ENCODE peak calls at places on chromosomes 13 and 19, in eight cellular contexts. One of them, this sample, is unnamed.
A peak's percentile ranks its signal among the peaks of the same experiment; 100 is the strongest.

GRCh38 chr19:8935460-8935859 is 74.7 kb downstream of the MUC16 start:
- DNase-seq in activated CD4-positive, alpha-beta T cell treated with anti-CD3 and anti-CD28 coated beads, Interleukin-2, amount 10 ng/mL, durations not matched to agents 7 days and 5 days: no peak
- DNase-seq in RPMI7951: peak; percentile 33
- DNase-seq in naive thymus-derived CD8-positive, alpha-beta T cell: no peak
- DNase-seq in C1 segment of cervical spinal cord: no peak
- DNase-seq in type B pancreatic cell: no peak
- DNase-seq in esophagus muscularis mucosa: no peak
- DNase-seq in OCI-M1: no peak
- DNase-seq in this sample: no peak

GRCh38 chr19:52231154-52231565 is 38.2 kb upstream of the ZNF766 start:
- DNase-seq in RPMI7951: peak; percentile 28
- DNase-seq in esophagus muscularis mucosa: no peak
- DNase-seq in type B pancreatic cell: no peak
- DNase-seq in C1 segment of cervical spinal cord: no peak
- DNase-seq in naive thymus-derived CD8-positive, alpha-beta T cell: no peak
- DNase-seq in OCI-M1: no peak
- DNase-seq in activated CD4-positive, alpha-beta T cell treated with anti-CD3 and anti-CD28 coated beads, Interleukin-2, amount 10 ng/mL, durations not matched to agents 7 days and 5 days: no peak
- DNase-seq in this sample: no peak

GRCh38 chr13:97944396-97945029 is 9.0 kb upstream of the IPO5 start:
- DNase-seq in C1 segment of cervical spinal cord: no peak
- DNase-seq in OCI-M1: no peak
- DNase-seq in type B pancreatic cell: no peak
- DNase-seq in activated CD4-positive, alpha-beta T cell treated with anti-CD3 and anti-CD28 coated beads, Interleukin-2, amount 10 ng/mL, durations not matched to agents 7 days and 5 days: no peak
- DNase-seq in naive thymus-derived CD8-positive, alpha-beta T cell: no peak
- DNase-seq in esophagus muscularis mucosa: no peak
- DNase-seq in RPMI7951: peak; percentile 50
- DNase-seq in this sample: no peak

GRCh38 chr19:6744381-6745288 is 5.2 kb downstream of the TRIP10 start:
- DNase-seq in OCI-M1: no peak
- DNase-seq in activated CD4-positive, alpha-beta T cell treated with anti-CD3 and anti-CD28 coated beads, Interleukin-2, amount 10 ng/mL, durations not matched to agents 7 days and 5 days: no peak
- DNase-seq in type B pancreatic cell: no peak
- DNase-seq in naive thymus-derived CD8-positive, alpha-beta T cell: no peak
- DNase-seq in esophagus muscularis mucosa: peak; percentile 94
- DNase-seq in C1 segment of cervical spinal cord: peak; percentile 19
- DNase-seq in RPMI7951: peak; percentile 93
- DNase-seq in this sample: peak; percentile 96

GRCh38 chr13:76019421-76020044 is 383.4 kb downstream of the LMO7 start:
- DNase-seq in C1 segment of cervical spinal cord: peak; percentile 12
- DNase-seq in activated CD4-positive, alpha-beta T cell treated with anti-CD3 and anti-CD28 coated beads, Interleukin-2, amount 10 ng/mL, durations not matched to agents 7 days and 5 days: no peak
- DNase-seq in RPMI7951: peak; percentile 55
- DNase-seq in naive thymus-derived CD8-positive, alpha-beta T cell: no peak
- DNase-seq in OCI-M1: peak; percentile 11
- DNase-seq in type B pancreatic cell: no peak
- DNase-seq in esophagus muscularis mucosa: no peak
- DNase-seq in this sample: no peak

GRCh38 chr19:4922530-4923378 is 13.5 kb downstream of the UHRF1 start:
- DNase-seq in naive thymus-derived CD8-positive, alpha-beta T cell: no peak
- DNase-seq in esophagus muscularis mucosa: no peak
- DNase-seq in type B pancreatic cell: no peak
- DNase-seq in activated CD4-positive, alpha-beta T cell treated with anti-CD3 and anti-CD28 coated beads, Interleukin-2, amount 10 ng/mL, durations not matched to agents 7 days and 5 days: no peak
- DNase-seq in C1 segment of cervical spinal cord: no peak
- DNase-seq in RPMI7951: no peak
- DNase-seq in OCI-M1: no peak
- DNase-seq in this sample: no peak

GRCh38 chr13:80214050-80214449 is 126.9 kb downstream of the SPRY2 start:
- DNase-seq in naive thymus-derived CD8-positive, alpha-beta T cell: no peak
- DNase-seq in type B pancreatic cell: no peak
- DNase-seq in C1 segment of cervical spinal cord: no peak
- DNase-seq in activated CD4-positive, alpha-beta T cell treated with anti-CD3 and anti-CD28 coated beads, Interleukin-2, amount 10 ng/mL, durations not matched to agents 7 days and 5 days: no peak
- DNase-seq in esophagus muscularis mucosa: no peak
- DNase-seq in OCI-M1: no peak
- DNase-seq in RPMI7951: no peak
- DNase-seq in this sample: no peak

GRCh38 chr19:5801796-5802616 is 2.9 kb upstream of the NRTN start:
- DNase-seq in type B pancreatic cell: no peak
- DNase-seq in OCI-M1: no peak
- DNase-seq in RPMI7951: peak; percentile 53
- DNase-seq in activated CD4-positive, alpha-beta T cell treated with anti-CD3 and anti-CD28 coated beads, Interleukin-2, amount 10 ng/mL, durations not matched to agents 7 days and 5 days: no peak
- DNase-seq in esophagus muscularis mucosa: no peak
- DNase-seq in naive thymus-derived CD8-positive, alpha-beta T cell: no peak
- DNase-seq in C1 segment of cervical spinal cord: no peak
- DNase-seq in this sample: no peak

GRCh38 chr19:46704379-46705076 is 12.4 kb downstream of the PRKD2 start:
- DNase-seq in RPMI7951: peak; percentile 47
- DNase-seq in activated CD4-positive, alpha-beta T cell treated with anti-CD3 and anti-CD28 coated beads, Interleukin-2, amount 10 ng/mL, durations not matched to agents 7 days and 5 days: peak; percentile 89
- DNase-seq in C1 segment of cervical spinal cord: peak; percentile 25
- DNase-seq in naive thymus-derived CD8-positive, alpha-beta T cell: peak; percentile 86
- DNase-seq in type B pancreatic cell: no peak
- DNase-seq in OCI-M1: peak; percentile 90
- DNase-seq in esophagus muscularis mucosa: peak; percentile 95
- DNase-seq in this sample: no peak

GRCh38 chr13:71590654-71591148 is 276.3 kb downstream of the DACH1 start:
- DNase-seq in activated CD4-positive, alpha-beta T cell treated with anti-CD3 and anti-CD28 coated beads, Interleukin-2, amount 10 ng/mL, durations not matched to agents 7 days and 5 days: no peak
- DNase-seq in RPMI7951: no peak
- DNase-seq in C1 segment of cervical spinal cord: no peak
- DNase-seq in type B pancreatic cell: no peak
- DNase-seq in naive thymus-derived CD8-positive, alpha-beta T cell: no peak
- DNase-seq in esophagus muscularis mucosa: no peak
- DNase-seq in OCI-M1: no peak
- DNase-seq in this sample: no peak

GRCh38 chr19:46926201-46927071 is 65.6 kb downstream of the ARHGAP35 start:
- DNase-seq in esophagus muscularis mucosa: no peak
- DNase-seq in OCI-M1: no peak
- DNase-seq in type B pancreatic cell: no peak
- DNase-seq in C1 segment of cervical spinal cord: peak; percentile 11
- DNase-seq in activated CD4-positive, alpha-beta T cell treated with anti-CD3 and anti-CD28 coated beads, Interleukin-2, amount 10 ng/mL, durations not matched to agents 7 days and 5 days: no peak
- DNase-seq in naive thymus-derived CD8-positive, alpha-beta T cell: no peak
- DNase-seq in RPMI7951: peak; percentile 53
- DNase-seq in this sample: no peak

GRCh38 chr19:43934985-43935708 is at the start of gene ZNF45:
- DNase-seq in C1 segment of cervical spinal cord: peak; percentile 84
- DNase-seq in type B pancreatic cell: peak; percentile 90
- DNase-seq in esophagus muscularis mucosa: peak; percentile 97
- DNase-seq in activated CD4-positive, alpha-beta T cell treated with anti-CD3 and anti-CD28 coated beads, Interleukin-2, amount 10 ng/mL, durations not matched to agents 7 days and 5 days: peak; percentile 90
- DNase-seq in RPMI7951: peak; percentile 92
- DNase-seq in OCI-M1: peak; percentile 97
- DNase-seq in naive thymus-derived CD8-positive, alpha-beta T cell: peak; percentile 83
- DNase-seq in this sample: peak; percentile 92

GRCh38 chr19:29871143-29871542 is 59.4 kb downstream of the CCNE1 start:
- DNase-seq in type B pancreatic cell: no peak
- DNase-seq in RPMI7951: no peak
- DNase-seq in activated CD4-positive, alpha-beta T cell treated with anti-CD3 and anti-CD28 coated beads, Interleukin-2, amount 10 ng/mL, durations not matched to agents 7 days and 5 days: no peak
- DNase-seq in C1 segment of cervical spinal cord: no peak
- DNase-seq in esophagus muscularis mucosa: no peak
- DNase-seq in naive thymus-derived CD8-positive, alpha-beta T cell: no peak
- DNase-seq in OCI-M1: peak; percentile 23
- DNase-seq in this sample: no peak

GRCh38 chr13:31927219-31927653 is 104.3 kb upstream of the FRY start:
- DNase-seq in esophagus muscularis mucosa: no peak
- DNase-seq in type B pancreatic cell: no peak
- DNase-seq in RPMI7951: no peak
- DNase-seq in activated CD4-positive, alpha-beta T cell treated with anti-CD3 and anti-CD28 coated beads, Interleukin-2, amount 10 ng/mL, durations not matched to agents 7 days and 5 days: no peak
- DNase-seq in C1 segment of cervical spinal cord: no peak
- DNase-seq in naive thymus-derived CD8-positive, alpha-beta T cell: no peak
- DNase-seq in OCI-M1: no peak
- DNase-seq in this sample: no peak

GRCh38 chr19:13633109-13633508 is 126.8 kb upstream of the CACNA1A start:
- DNase-seq in C1 segment of cervical spinal cord: no peak
- DNase-seq in OCI-M1: peak; percentile 65
- DNase-seq in naive thymus-derived CD8-positive, alpha-beta T cell: no peak
- DNase-seq in activated CD4-positive, alpha-beta T cell treated with anti-CD3 and anti-CD28 coated beads, Interleukin-2, amount 10 ng/mL, durations not matched to agents 7 days and 5 days: no peak
- DNase-seq in esophagus muscularis mucosa: no peak
- DNase-seq in type B pancreatic cell: no peak
- DNase-seq in RPMI7951: peak; percentile 80
- DNase-seq in this sample: no peak

GRCh38 chr19:47514151-47514868 is 553 bp downstream of the NAPA start:
- DNase-seq in esophagus muscularis mucosa: no peak
- DNase-seq in C1 segment of cervical spinal cord: no peak
- DNase-seq in RPMI7951: no peak
- DNase-seq in OCI-M1: no peak
- DNase-seq in type B pancreatic cell: no peak
- DNase-seq in activated CD4-positive, alpha-beta T cell treated with anti-CD3 and anti-CD28 coated beads, Interleukin-2, amount 10 ng/mL, durations not matched to agents 7 days and 5 days: no peak
- DNase-seq in naive thymus-derived CD8-positive, alpha-beta T cell: no peak
- DNase-seq in this sample: no peak

GRCh38 chr19:13056052-13056660 is 46.5 kb downstream of the LYL1 start:
- DNase-seq in activated CD4-positive, alpha-beta T cell treated with anti-CD3 and anti-CD28 coated beads, Interleukin-2, amount 10 ng/mL, durations not matched to agents 7 days and 5 days: no peak
- DNase-seq in type B pancreatic cell: peak; percentile 80
- DNase-seq in RPMI7951: peak; percentile 94
- DNase-seq in OCI-M1: no peak
- DNase-seq in naive thymus-derived CD8-positive, alpha-beta T cell: no peak
- DNase-seq in esophagus muscularis mucosa: no peak
- DNase-seq in C1 segment of cervical spinal cord: peak; percentile 10
- DNase-seq in this sample: no peak

GRCh38 chr13:113479179-113479578 is 11.3 kb downstream of the DCUN1D2 start:
- DNase-seq in esophagus muscularis mucosa: no peak
- DNase-seq in OCI-M1: no peak
- DNase-seq in activated CD4-positive, alpha-beta T cell treated with anti-CD3 and anti-CD28 coated beads, Interleukin-2, amount 10 ng/mL, durations not matched to agents 7 days and 5 days: no peak
- DNase-seq in RPMI7951: no peak
- DNase-seq in C1 segment of cervical spinal cord: no peak
- DNase-seq in naive thymus-derived CD8-positive, alpha-beta T cell: no peak
- DNase-seq in type B pancreatic cell: no peak
- DNase-seq in this sample: no peak

GRCh38 chr13:30792257-30793000 is 57.1 kb downstream of the ALOX5AP start:
- DNase-seq in esophagus muscularis mucosa: no peak
- DNase-seq in naive thymus-derived CD8-positive, alpha-beta T cell: no peak
- DNase-seq in RPMI7951: peak; percentile 98
- DNase-seq in type B pancreatic cell: peak; percentile 76
- DNase-seq in activated CD4-positive, alpha-beta T cell treated with anti-CD3 and anti-CD28 coated beads, Interleukin-2, amount 10 ng/mL, durations not matched to agents 7 days and 5 days: no peak
- DNase-seq in C1 segment of cervical spinal cord: no peak
- DNase-seq in OCI-M1: no peak
- DNase-seq in this sample: no peak

GRCh38 chr13:48501705-48502104 is 31.2 kb downstream of the RCBTB2 start:
- DNase-seq in esophagus muscularis mucosa: no peak
- DNase-seq in RPMI7951: no peak
- DNase-seq in naive thymus-derived CD8-positive, alpha-beta T cell: no peak
- DNase-seq in type B pancreatic cell: no peak
- DNase-seq in activated CD4-positive, alpha-beta T cell treated with anti-CD3 and anti-CD28 coated beads, Interleukin-2, amount 10 ng/mL, durations not matched to agents 7 days and 5 days: no peak
- DNase-seq in C1 segment of cervical spinal cord: no peak
- DNase-seq in OCI-M1: no peak
- DNase-seq in this sample: no peak

GRCh38 chr19:45079063-45079910 is at the start of gene GEMIN7:
- DNase-seq in OCI-M1: peak; percentile 90
- DNase-seq in activated CD4-positive, alpha-beta T cell treated with anti-CD3 and anti-CD28 coated beads, Interleukin-2, amount 10 ng/mL, durations not matched to agents 7 days and 5 days: peak; percentile 78
- DNase-seq in C1 segment of cervical spinal cord: peak; percentile 46
- DNase-seq in RPMI7951: peak; percentile 77
- DNase-seq in esophagus muscularis mucosa: no peak
- DNase-seq in naive thymus-derived CD8-positive, alpha-beta T cell: peak; percentile 79
- DNase-seq in type B pancreatic cell: peak; percentile 92
- DNase-seq in this sample: no peak

GRCh38 chr13:46595136-46595917 is 42.4 kb downstream of the LRCH1 start:
- DNase-seq in activated CD4-positive, alpha-beta T cell treated with anti-CD3 and anti-CD28 coated beads, Interleukin-2, amount 10 ng/mL, durations not matched to agents 7 days and 5 days: no peak
- DNase-seq in C1 segment of cervical spinal cord: no peak
- DNase-seq in OCI-M1: no peak
- DNase-seq in naive thymus-derived CD8-positive, alpha-beta T cell: no peak
- DNase-seq in esophagus muscularis mucosa: no peak
- DNase-seq in RPMI7951: peak; percentile 69
- DNase-seq in type B pancreatic cell: no peak
- DNase-seq in this sample: no peak

GRCh38 chr19:45468159-45468651 is 409 bp downstream of the FOSB start:
- DNase-seq in activated CD4-positive, alpha-beta T cell treated with anti-CD3 and anti-CD28 coated beads, Interleukin-2, amount 10 ng/mL, durations not matched to agents 7 days and 5 days: peak; percentile 65
- DNase-seq in RPMI7951: no peak
- DNase-seq in naive thymus-derived CD8-positive, alpha-beta T cell: peak; percentile 72
- DNase-seq in OCI-M1: peak; percentile 61
- DNase-seq in esophagus muscularis mucosa: no peak
- DNase-seq in type B pancreatic cell: no peak
- DNase-seq in C1 segment of cervical spinal cord: no peak
- DNase-seq in this sample: peak; percentile 86

GRCh38 chr19:11377237-11377636 is 2.8 kb downstream of the SWSAP1 start:
- DNase-seq in C1 segment of cervical spinal cord: no peak
- DNase-seq in activated CD4-positive, alpha-beta T cell treated with anti-CD3 and anti-CD28 coated beads, Interleukin-2, amount 10 ng/mL, durations not matched to agents 7 days and 5 days: peak; percentile 47
- DNase-seq in esophagus muscularis mucosa: no peak
- DNase-seq in RPMI7951: peak; percentile 89
- DNase-seq in OCI-M1: peak; percentile 96
- DNase-seq in type B pancreatic cell: no peak
- DNase-seq in naive thymus-derived CD8-positive, alpha-beta T cell: no peak
- DNase-seq in this sample: no peak

GRCh38 chr19:4557186-4557970 is 2.1 kb downstream of the SEMA6B start:
- DNase-seq in naive thymus-derived CD8-positive, alpha-beta T cell: no peak
- DNase-seq in type B pancreatic cell: peak; percentile 66
- DNase-seq in C1 segment of cervical spinal cord: no peak
- DNase-seq in esophagus muscularis mucosa: no peak
- DNase-seq in RPMI7951: no peak
- DNase-seq in activated CD4-positive, alpha-beta T cell treated with anti-CD3 and anti-CD28 coated beads, Interleukin-2, amount 10 ng/mL, durations not matched to agents 7 days and 5 days: peak; percentile 22
- DNase-seq in OCI-M1: no peak
- DNase-seq in this sample: no peak

GRCh38 chr13:60134376-60134775 is 29.4 kb downstream of the DIAPH3 start:
- DNase-seq in activated CD4-positive, alpha-beta T cell treated with anti-CD3 and anti-CD28 coated beads, Interleukin-2, amount 10 ng/mL, durations not matched to agents 7 days and 5 days: no peak
- DNase-seq in C1 segment of cervical spinal cord: no peak
- DNase-seq in esophagus muscularis mucosa: no peak
- DNase-seq in naive thymus-derived CD8-positive, alpha-beta T cell: no peak
- DNase-seq in OCI-M1: peak; percentile 34
- DNase-seq in type B pancreatic cell: no peak
- DNase-seq in RPMI7951: peak; percentile 14
- DNase-seq in this sample: no peak

GRCh38 chr13:33434676-33435075 is 149.1 kb upstream of the STARD13 start:
- DNase-seq in C1 segment of cervical spinal cord: no peak
- DNase-seq in OCI-M1: no peak
- DNase-seq in esophagus muscularis mucosa: no peak
- DNase-seq in activated CD4-positive, alpha-beta T cell treated with anti-CD3 and anti-CD28 coated beads, Interleukin-2, amount 10 ng/mL, durations not matched to agents 7 days and 5 days: no peak
- DNase-seq in RPMI7951: no peak
- DNase-seq in naive thymus-derived CD8-positive, alpha-beta T cell: no peak
- DNase-seq in type B pancreatic cell: no peak
- DNase-seq in this sample: no peak

GRCh38 chr13:57036290-57036689 is 104.4 kb upstream of the PRR20A start:
- DNase-seq in OCI-M1: no peak
- DNase-seq in type B pancreatic cell: no peak
- DNase-seq in esophagus muscularis mucosa: no peak
- DNase-seq in C1 segment of cervical spinal cord: no peak
- DNase-seq in RPMI7951: no peak
- DNase-seq in activated CD4-positive, alpha-beta T cell treated with anti-CD3 and anti-CD28 coated beads, Interleukin-2, amount 10 ng/mL, durations not matched to agents 7 days and 5 days: no peak
- DNase-seq in naive thymus-derived CD8-positive, alpha-beta T cell: no peak
- DNase-seq in this sample: no peak

GRCh38 chr13:113650275-113650674 is 7.7 kb downstream of the ATP4B start:
- DNase-seq in type B pancreatic cell: peak; percentile 65
- DNase-seq in OCI-M1: no peak
- DNase-seq in RPMI7951: no peak
- DNase-seq in C1 segment of cervical spinal cord: no peak
- DNase-seq in esophagus muscularis mucosa: no peak
- DNase-seq in naive thymus-derived CD8-positive, alpha-beta T cell: no peak
- DNase-seq in activated CD4-positive, alpha-beta T cell treated with anti-CD3 and anti-CD28 coated beads, Interleukin-2, amount 10 ng/mL, durations not matched to agents 7 days and 5 days: no peak
- DNase-seq in this sample: peak; percentile 45

GRCh38 chr13:98576963-98577822 is at the start of gene STK24:
- DNase-seq in naive thymus-derived CD8-positive, alpha-beta T cell: peak; percentile 46
- DNase-seq in C1 segment of cervical spinal cord: peak; percentile 58
- DNase-seq in activated CD4-positive, alpha-beta T cell treated with anti-CD3 and anti-CD28 coated beads, Interleukin-2, amount 10 ng/mL, durations not matched to agents 7 days and 5 days: peak; percentile 57
- DNase-seq in type B pancreatic cell: peak; percentile 82
- DNase-seq in OCI-M1: peak; percentile 82
- DNase-seq in RPMI7951: peak; percentile 81
- DNase-seq in esophagus muscularis mucosa: no peak
- DNase-seq in this sample: peak; percentile 85

GRCh38 chr19:51703655-51704515 is 10.8 kb downstream of the SPACA6 start:
- DNase-seq in RPMI7951: peak; percentile 90
- DNase-seq in type B pancreatic cell: peak; percentile 96
- DNase-seq in C1 segment of cervical spinal cord: peak; percentile 91
- DNase-seq in OCI-M1: peak; percentile 98
- DNase-seq in esophagus muscularis mucosa: peak; percentile 100
- DNase-seq in naive thymus-derived CD8-positive, alpha-beta T cell: peak; percentile 96
- DNase-seq in activated CD4-positive, alpha-beta T cell treated with anti-CD3 and anti-CD28 coated beads, Interleukin-2, amount 10 ng/mL, durations not matched to agents 7 days and 5 days: peak; percentile 96
- DNase-seq in this sample: peak; percentile 98

GRCh38 chr19:46610851-46611770 is 10.0 kb downstream of the CALM3 start:
- DNase-seq in type B pancreatic cell: no peak
- DNase-seq in C1 segment of cervical spinal cord: no peak
- DNase-seq in OCI-M1: peak; percentile 82
- DNase-seq in naive thymus-derived CD8-positive, alpha-beta T cell: peak; percentile 46
- DNase-seq in RPMI7951: peak; percentile 78
- DNase-seq in esophagus muscularis mucosa: no peak
- DNase-seq in activated CD4-positive, alpha-beta T cell treated with anti-CD3 and anti-CD28 coated beads, Interleukin-2, amount 10 ng/mL, durations not matched to agents 7 days and 5 days: peak; percentile 65
- DNase-seq in this sample: no peak